ENCODE peak calls at places on chromosomes 6 and 20, in nine cellular contexts. Y is left lung, L is Peyer's patch, S is endothelial cell, W is Caco-2, N is cardiac muscle cell, G is AG09319, D is omental fat pad, M is GM10248. P is an unnamed sample.

GRCh38 chr6:912871-913663 is 220.1 kb upstream of the EXOC2 start:
- DNase-seq in Y (no peak), L (no peak), S (peak), W (peak), N (peak), G (peak), D (no peak), M (peak), P (no peak)

GRCh38 chr6:25312034-25312620 is 33.0 kb downstream of the CARMIL1 start:
- DNase-seq in Y (no peak), L (no peak), S (no peak), W (no peak), N (no peak), G (peak), D (no peak), M (no peak), P (no peak)

GRCh38 chr20:48155231-48155630 is 369.9 kb upstream of the SULF2 start:
- DNase-seq in Y (no peak), L (no peak), S (no peak), W (no peak), N (no peak), G (no peak), D (no peak), M (no peak), P (no peak)

GRCh38 chr6:104862456-104862855 is 2.7 kb upstream of the HACE1 start:
- DNase-seq in Y (no peak), L (no peak), S (no peak), W (no peak), N (no peak), G (no peak), D (no peak), M (no peak), P (no peak)

GRCh38 chr6:112882381-112882780 is 535.3 kb downstream of the RFPL4B start:
- DNase-seq in Y (no peak), L (no peak), S (no peak), W (no peak), N (no peak), G (no peak), D (no peak), M (no peak), P (no peak)

GRCh38 chr6:48032156-48032555 is 78.8 kb downstream of the PTCHD4 start:
- DNase-seq in Y (no peak), L (no peak), S (no peak), W (no peak), N (no peak), G (no peak), D (no peak), M (no peak), P (no peak)

GRCh38 chr6:1296542-1296941 is 15.4 kb upstream of the FOXQ1 start:
- DNase-seq in Y (no peak), L (no peak), S (no peak), W (no peak), N (no peak), G (no peak), D (no peak), M (no peak), P (no peak)

GRCh38 chr6:139164001-139164400 is 29.1 kb downstream of the HECA start:
- DNase-seq in Y (no peak), L (no peak), S (no peak), W (no peak), N (no peak), G (no peak), D (no peak), M (no peak), P (no peak)

GRCh38 chr20:43853174-43853803 is 61.4 kb upstream of the TOX2 start:
- DNase-seq in Y (no peak), L (no peak), S (no peak), W (peak), N (no peak), G (no peak), D (no peak), M (no peak), P (no peak)

GRCh38 chr6:100343678-100344077 is 121.0 kb downstream of the SIM1 start:
- DNase-seq in Y (no peak), L (no peak), S (no peak), W (no peak), N (no peak), G (no peak), D (no peak), M (no peak), P (no peak)

GRCh38 chr20:25177890-25178321 is 17.6 kb upstream of the ENTPD6 start:
- DNase-seq in Y (no peak), L (no peak), S (no peak), W (no peak), N (no peak), G (no peak), D (no peak), M (no peak), P (no peak)

GRCh38 chr6:74410630-74411029 is 714.6 kb downstream of the CD109 start:
- DNase-seq in Y (no peak), L (no peak), S (no peak), W (no peak), N (no peak), G (peak), D (no peak), M (no peak), P (no peak)

GRCh38 chr20:53883098-53883762 is 187.2 kb downstream of the BCAS1 start:
- DNase-seq in Y (no peak), L (no peak), S (no peak), W (no peak), N (no peak), G (no peak), D (no peak), M (no peak), P (no peak)

GRCh38 chr20:50510706-50511401 is 671 bp downstream of the PTPN1 start:
- DNase-seq in Y (peak), L (peak), S (peak), W (peak), N (peak), G (no peak), D (no peak), M (no peak), P (no peak)

GRCh38 chr6:130167655-130168054 is 55.1 kb downstream of the SAMD3 start:
- DNase-seq in Y (no peak), L (no peak), S (no peak), W (no peak), N (no peak), G (no peak), D (no peak), M (no peak), P (no peak)

GRCh38 chr6:128697392-128697689 is 176.9 kb upstream of the PTPRK start:
- DNase-seq in Y (no peak), L (no peak), S (no peak), W (no peak), N (no peak), G (no peak), D (no peak), M (no peak), P (no peak)

GRCh38 chr6:127641905-127642304 is 64.9 kb downstream of the C6orf58 start:
- DNase-seq in Y (no peak), L (no peak), S (peak), W (peak), N (peak), G (no peak), D (no peak), M (peak), P (no peak)

GRCh38 chr6:54473328-54473727 is 165.1 kb downstream of the TINAG start:
- DNase-seq in Y (no peak), L (no peak), S (no peak), W (no peak), N (no peak), G (no peak), D (no peak), M (no peak), P (no peak)

GRCh38 chr6:165889636-165890403 is 226.8 kb upstream of the PDE10A start:
- DNase-seq in Y (no peak), L (no peak), S (peak), W (no peak), N (peak), G (no peak), D (no peak), M (no peak), P (no peak)

GRCh38 chr20:10433623-10434466 is at the start of gene MKKS:
- DNase-seq in Y (peak), L (peak), S (peak), W (peak), N (peak), G (peak), D (peak), M (peak), P (peak)

GRCh38 chr20:34294563-34294962 is 8.6 kb downstream of the AHCY start:
- DNase-seq in Y (no peak), L (no peak), S (no peak), W (no peak), N (no peak), G (no peak), D (no peak), M (no peak), P (no peak)

GRCh38 chr6:35035481-35036030 is 105.6 kb downstream of the TCP11 start:
- DNase-seq in Y (no peak), L (no peak), S (no peak), W (no peak), N (no peak), G (no peak), D (no peak), M (no peak), P (no peak)

GRCh38 chr20:36040571-36040970 is 72.2 kb downstream of the CNBD2 start:
- DNase-seq in Y (no peak), L (no peak), S (no peak), W (no peak), N (no peak), G (no peak), D (no peak), M (no peak), P (no peak)

GRCh38 chr6:134722429-134722828 is 227.5 kb downstream of the ALDH8A1 start:
- DNase-seq in Y (no peak), L (no peak), S (no peak), W (no peak), N (no peak), G (no peak), D (no peak), M (no peak), P (no peak)

GRCh38 chr6:152089992-152090391 is 282.5 kb downstream of the ESR1 start:
- DNase-seq in Y (no peak), L (no peak), S (no peak), W (no peak), N (no peak), G (no peak), D (no peak), M (no peak), P (no peak)
- TF ChIP-seq CTCF in Y (no peak), L (no peak), S (no peak), W (no peak), N (no peak), G (no peak), D (no peak), M (no peak), P (no peak)

DNA sequence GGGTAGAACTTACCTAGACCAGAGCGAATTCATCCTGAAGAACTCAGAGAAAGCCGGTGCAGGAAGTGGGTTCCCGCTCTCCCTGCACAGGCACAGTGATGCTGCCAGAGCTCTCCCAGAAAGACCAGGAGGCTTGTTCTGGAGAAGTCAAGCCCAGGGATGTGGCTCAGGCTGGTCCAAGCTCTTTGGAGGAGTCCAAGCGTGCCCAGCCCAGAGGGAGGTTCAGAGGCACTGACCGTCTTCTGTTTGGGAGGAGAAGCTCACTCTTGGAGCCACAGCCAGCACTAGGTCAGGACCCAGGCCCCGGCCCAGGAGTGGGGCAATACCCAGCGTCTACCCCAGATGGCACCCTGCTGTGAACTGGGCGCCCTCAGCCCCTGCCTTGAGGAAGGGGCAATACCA is 1.5 kb upstream of the PMEPA1 start:
- DNase-seq in Y (no peak), L (no peak), S (no peak), W (no peak), N (no peak), G (no peak), D (no peak), M (no peak), P (no peak)
- TF ChIP-seq CTCF in Y (no peak), L (no peak), S (no peak), W (no peak), N (no peak), G (no peak), D (no peak), M (no peak), P (no peak)

DNA sequence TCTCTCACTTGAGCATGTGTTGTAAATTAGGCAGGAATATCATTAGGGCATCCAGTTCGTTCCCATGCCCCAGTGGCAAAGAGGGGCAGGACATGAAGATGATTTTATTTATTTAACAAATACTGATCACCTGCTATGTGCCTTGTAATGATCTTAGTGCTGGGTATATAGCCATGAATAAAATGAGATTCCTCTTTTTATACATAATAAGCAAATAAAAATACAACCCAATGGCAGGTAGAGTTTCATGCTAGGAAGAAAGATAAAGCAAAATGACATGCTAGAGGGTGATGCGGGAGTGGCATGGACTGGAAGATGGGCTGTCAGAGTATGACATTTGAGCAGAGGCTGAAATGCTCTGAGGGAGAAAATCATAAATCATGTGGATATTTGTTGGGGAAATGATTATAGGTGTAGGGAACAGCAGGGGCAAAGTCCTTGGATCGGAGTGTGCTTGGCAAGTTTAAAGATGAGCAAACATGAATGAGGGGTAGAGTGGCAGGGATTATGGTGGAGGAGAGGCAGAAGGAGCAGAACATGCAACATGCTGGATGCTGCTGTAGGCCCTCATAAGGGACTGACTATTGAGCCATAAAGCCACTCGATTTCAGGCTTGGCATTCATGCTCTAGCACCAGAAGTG is 342.1 kb downstream of the PLCB1 start:
- DNase-seq in Y (no peak), L (no peak), S (no peak), W (no peak), N (no peak), G (no peak), D (no peak), M (no peak), P (no peak)
- TF ChIP-seq CTCF in Y (no peak), L (no peak), S (no peak), W (no peak), N (no peak), G (no peak), D (no peak), M (no peak), P (no peak)

DNA sequence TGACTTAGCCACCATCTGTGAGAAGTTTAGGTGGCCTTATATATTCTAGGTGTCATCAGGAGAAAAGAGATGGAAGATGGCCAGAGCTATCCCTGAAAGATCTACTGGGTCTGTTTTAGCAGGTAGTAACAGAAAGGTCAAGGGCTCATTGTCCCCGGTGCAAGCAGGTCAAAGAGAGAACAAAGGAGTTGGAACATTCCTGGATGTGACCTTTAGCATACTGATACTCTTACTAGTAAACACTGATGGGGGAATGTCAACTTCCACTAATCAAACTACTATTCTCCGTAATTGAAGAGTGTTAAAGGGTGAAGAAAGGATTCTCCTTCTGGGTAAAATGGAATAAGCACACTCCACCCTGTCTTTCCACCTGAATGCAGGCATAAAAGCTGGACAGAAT is 4.0 kb upstream of the MCUR1 start:
- DNase-seq in Y (no peak), L (no peak), S (no peak), W (no peak), N (no peak), G (no peak), D (no peak), M (no peak), P (no peak)
- TF ChIP-seq CTCF in Y (no peak), L (no peak), S (no peak), W (no peak), N (no peak), G (no peak), D (no peak), M (no peak), P (no peak)

GRCh38 chr6:49453221-49453620 is 9.8 kb downstream of the MMUT start:
- DNase-seq in Y (no peak), L (no peak), S (no peak), W (no peak), N (peak), G (no peak), D (no peak), M (no peak), P (no peak)
- TF ChIP-seq CTCF in Y (no peak), L (peak), S (peak), W (peak), N (peak), G (peak), D (no peak), M (no peak), P (peak)

GRCh38 chr6:32117461-32117860 is 8.3 kb upstream of the TNXB start:
- DNase-seq in Y (no peak), L (no peak), S (no peak), W (no peak), N (no peak), G (no peak), D (no peak), M (no peak), P (no peak)

GRCh38 chr6:32115623-32116022 is 6.5 kb upstream of the TNXB start:
- DNase-seq in Y (no peak), L (no peak), S (no peak), W (no peak), N (no peak), G (no peak), D (no peak), M (no peak), P (no peak)

GRCh38 chr6:32118782-32119628 is 9.0 kb downstream of the ATF6B start:
- DNase-seq in Y (peak), L (peak), S (peak), W (peak), N (peak), G (peak), D (peak), M (peak), P (peak)

GRCh38 chr6:32114853-32115252 is 5.7 kb upstream of the TNXB start:
- DNase-seq in Y (no peak), L (no peak), S (no peak), W (no peak), N (no peak), G (no peak), D (no peak), M (no peak), P (no peak)

DNA sequence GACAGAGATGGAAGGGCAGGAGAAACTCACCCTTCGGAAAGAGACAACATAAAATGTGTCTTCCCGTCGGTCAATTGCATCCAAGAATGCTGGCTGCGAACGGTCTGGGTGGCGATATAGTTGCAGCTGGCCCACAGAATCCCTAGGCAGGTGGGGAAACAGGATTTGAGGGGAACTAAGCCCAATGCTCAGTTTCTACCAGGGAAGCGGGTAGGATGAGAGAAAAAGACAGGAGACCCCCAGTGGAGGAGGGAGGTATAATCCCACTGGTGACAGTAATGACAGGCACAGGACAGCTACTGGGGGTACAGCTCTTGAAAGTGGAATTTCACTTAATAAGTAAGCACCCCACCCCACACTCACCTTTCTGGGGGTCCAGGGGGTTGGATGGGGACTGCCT is 7.5 kb upstream of the TNXB start:
- DNase-seq in Y (no peak), L (no peak), S (no peak), W (no peak), N (peak), G (no peak), D (no peak), M (peak), P (no peak)
- TF ChIP-seq CTCF in Y (no peak), L (no peak), S (peak), W (peak), N (peak), G (peak), D (no peak), M (no peak), P (peak)

DNA sequence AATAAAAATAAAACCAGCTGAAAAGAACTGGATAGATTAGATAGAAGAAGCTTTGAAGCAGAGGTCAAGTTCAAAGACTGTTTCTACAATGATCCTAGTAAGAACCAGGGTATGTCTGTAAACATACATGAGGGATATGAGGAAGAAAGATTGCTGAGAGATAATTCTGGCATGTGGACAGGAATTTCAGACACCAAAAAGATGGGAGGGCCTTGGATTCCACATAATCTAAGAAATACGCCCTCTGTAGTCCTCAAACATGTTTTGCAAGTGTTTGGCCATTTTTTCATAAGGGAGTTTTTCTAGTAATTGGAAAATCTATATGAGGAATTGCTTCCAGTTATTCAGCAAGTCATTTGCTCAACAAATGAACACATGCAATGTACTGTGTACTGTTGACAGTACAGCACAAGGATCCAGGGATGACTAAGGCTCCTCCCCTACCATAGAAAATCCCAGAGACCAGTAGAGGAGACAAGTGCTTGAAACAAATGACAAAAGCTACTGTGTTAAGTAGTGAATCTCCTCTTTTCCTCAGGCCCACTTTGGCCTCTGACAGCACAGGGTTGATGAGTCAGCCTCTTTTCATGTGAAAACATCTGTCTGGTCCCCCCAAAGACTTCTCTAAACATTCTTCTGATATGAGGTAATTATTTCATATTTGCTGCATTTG is 795.9 kb downstream of the MAFB start:
- DNase-seq in Y (no peak), L (no peak), S (no peak), W (no peak), N (no peak), G (no peak), D (no peak), M (no peak), P (no peak)
- TF ChIP-seq CTCF in Y (no peak), L (no peak), S (no peak), W (peak), N (no peak), G (no peak), D (no peak), M (no peak), P (peak)

GRCh38 chr20:62567246-62568044 is 74.9 kb upstream of the SLCO4A1 start:
- DNase-seq in Y (no peak), L (no peak), S (no peak), W (no peak), N (no peak), G (no peak), D (no peak), M (no peak), P (no peak)
- TF ChIP-seq CTCF in Y (no peak), L (no peak), S (no peak), W (no peak), N (no peak), G (no peak), D (no peak), M (no peak), P (no peak)